ENCODE peak calls at places on chromosome 2, in five cellular contexts. S, Y, J, G and F are unnamed samples.

GRCh38 chr2:109330056-109330455 is 201.1 kb downstream of the SH3RF3 start:
- DNase-seq in S (no peak), Y (no peak), J (no peak), G (no peak), F (no peak)

GRCh38 chr2:119838179-119838578 is 78.5 kb downstream of the PTPN4 start:
- DNase-seq in S (no peak), Y (no peak), J (no peak), G (no peak), F (no peak)

GRCh38 chr2:168920504-168921157 is 19.5 kb downstream of the G6PC2 start:
- DNase-seq in S (peak), Y (no peak), J (peak), G (no peak), F (peak)

GRCh38 chr2:175571078-175571653 is 389.7 kb upstream of the ATP5MC3 start:
- DNase-seq in S (no peak), Y (no peak), J (no peak), G (no peak), F (no peak)

GRCh38 chr2:147051248-147051647 is 793.6 kb upstream of the ACVR2A start:
- DNase-seq in S (no peak), Y (no peak), J (no peak), G (no peak), F (no peak)

GRCh38 chr2:71669628-71670429 is 216.5 kb downstream of the DYSF start:
- DNase-seq in S (no peak), Y (no peak), J (no peak), G (no peak), F (no peak)

GRCh38 chr2:234861841-234862735 is 89.7 kb upstream of the SH3BP4 start:
- DNase-seq in S (no peak), Y (no peak), J (peak), G (no peak), F (no peak)

GRCh38 chr2:128746356-128746755 is 427.7 kb upstream of the HS6ST1 start:
- DNase-seq in S (no peak), Y (no peak), J (no peak), G (no peak), F (no peak)

GRCh38 chr2:111900859-111901258 is 2.5 kb downstream of the MERTK start:
- DNase-seq in S (peak), Y (no peak), J (no peak), G (no peak), F (peak)

GRCh38 chr2:144886847-144887246 is 366.9 kb upstream of the ZEB2 start:
- DNase-seq in S (no peak), Y (no peak), J (peak), G (no peak), F (no peak)

GRCh38 chr2:134988994-134989605 is 58.1 kb downstream of the MAP3K19 start:
- DNase-seq in S (peak), Y (no peak), J (no peak), G (no peak), F (peak)

GRCh38 chr2:219543596-219544358 is at the start of the genes CHPF and TMEM198:
- DNase-seq in S (peak), Y (peak), J (peak), G (peak), F (peak)